ENCODE peak calls at places on chromosomes 7 and 10, in eight cellular contexts. One of them, this sample, is unnamed.

GRCh38 chr7:113622796-113623195 is 296.0 kb downstream of the PPP1R3A start:
- DNase-seq in T-helper 1 cell: no peak
- DNase-seq in epithelial cell of esophagus: no peak
- DNase-seq in neural crest cell: no peak
- DNase-seq in uterus: no peak
- DNase-seq in adrenal gland: no peak
- DNase-seq in astrocyte of the spinal cord: no peak
- DNase-seq in NCI-H1092: no peak
- DNase-seq in this sample: no peak

GRCh38 chr10:95480901-95481491 is 80.2 kb downstream of the SORBS1 start:
- DNase-seq in epithelial cell of esophagus: peak; percentile 22
- DNase-seq in T-helper 1 cell: no peak
- DNase-seq in adrenal gland: no peak
- DNase-seq in NCI-H1092: no peak
- DNase-seq in uterus: no peak
- DNase-seq in astrocyte of the spinal cord: peak; percentile 36
- DNase-seq in neural crest cell: no peak
- DNase-seq in this sample: no peak

GRCh38 chr10:98425511-98426352 is 10.8 kb upstream of the PYROXD2 start:
- DNase-seq in adrenal gland: peak; percentile 38
- DNase-seq in T-helper 1 cell: no peak
- DNase-seq in NCI-H1092: no peak
- DNase-seq in astrocyte of the spinal cord: peak; percentile 18
- DNase-seq in neural crest cell: peak; percentile 37
- DNase-seq in epithelial cell of esophagus: peak; percentile 59
- DNase-seq in uterus: no peak
- DNase-seq in this sample: no peak

GRCh38 chr7:34320412-34320811 is 337.6 kb upstream of the NPSR1 start:
- DNase-seq in adrenal gland: peak; percentile 7
- DNase-seq in NCI-H1092: no peak
- DNase-seq in T-helper 1 cell: no peak
- DNase-seq in astrocyte of the spinal cord: no peak
- DNase-seq in neural crest cell: no peak
- DNase-seq in epithelial cell of esophagus: peak; percentile 24
- DNase-seq in uterus: no peak
- DNase-seq in this sample: no peak

GRCh38 chr7:157136372-157136771 is 2.4 kb upstream of the UBE3C start:
- DNase-seq in adrenal gland: no peak
- DNase-seq in neural crest cell: no peak
- DNase-seq in NCI-H1092: no peak
- DNase-seq in epithelial cell of esophagus: peak; percentile 89
- DNase-seq in T-helper 1 cell: no peak
- DNase-seq in uterus: no peak
- DNase-seq in astrocyte of the spinal cord: peak; percentile 86
- DNase-seq in this sample: no peak

GRCh38 chr10:80170641-80171040 is 34.7 kb downstream of the ANXA11 start:
- DNase-seq in astrocyte of the spinal cord: no peak
- DNase-seq in NCI-H1092: no peak
- DNase-seq in neural crest cell: no peak
- DNase-seq in uterus: no peak
- DNase-seq in adrenal gland: no peak
- DNase-seq in epithelial cell of esophagus: no peak
- DNase-seq in T-helper 1 cell: no peak
- DNase-seq in this sample: no peak

GRCh38 chr7:47596502-47597202 is 14.7 kb upstream of the TNS3 start:
- DNase-seq in astrocyte of the spinal cord: no peak
- DNase-seq in epithelial cell of esophagus: no peak
- DNase-seq in NCI-H1092: no peak
- DNase-seq in T-helper 1 cell: no peak
- DNase-seq in neural crest cell: no peak
- DNase-seq in adrenal gland: no peak
- DNase-seq in uterus: peak; percentile 55
- DNase-seq in this sample: no peak

GRCh38 chr7:22865607-22865970 is 42.9 kb upstream of the TOMM7 start:
- DNase-seq in neural crest cell: no peak
- DNase-seq in adrenal gland: no peak
- DNase-seq in epithelial cell of esophagus: no peak
- DNase-seq in T-helper 1 cell: no peak
- DNase-seq in NCI-H1092: no peak
- DNase-seq in uterus: no peak
- DNase-seq in astrocyte of the spinal cord: no peak
- DNase-seq in this sample: no peak

GRCh38 chr10:62239994-62240393 is 28.6 kb downstream of the RTKN2 start:
- DNase-seq in adrenal gland: no peak
- DNase-seq in T-helper 1 cell: no peak
- DNase-seq in epithelial cell of esophagus: no peak
- DNase-seq in NCI-H1092: no peak
- DNase-seq in astrocyte of the spinal cord: no peak
- DNase-seq in neural crest cell: no peak
- DNase-seq in uterus: no peak
- DNase-seq in this sample: no peak

GRCh38 chr7:24456526-24457214 is 116.6 kb upstream of the PALS2 start:
- DNase-seq in T-helper 1 cell: no peak
- DNase-seq in astrocyte of the spinal cord: no peak
- DNase-seq in adrenal gland: no peak
- DNase-seq in epithelial cell of esophagus: no peak
- DNase-seq in NCI-H1092: no peak
- DNase-seq in uterus: no peak
- DNase-seq in neural crest cell: no peak
- DNase-seq in this sample: no peak

This sample was measured in NCI-H2227 treated with DMSO at 0.1 percent for 48 hours.